ENCODE peak calls at places on chromosomes 16 and 17, in seven cellular contexts. W is fibroblast of mammary gland; Y is activated B cell treated with CpG ODN at 0.5 μM for 24 hours; P is fibroblast of the conjunctiva; B is stimulated activated CD4-positive, alpha-beta T cell treated with anti-CD3 and anti-CD28 coated beads, Interleukin-1b, Interleukin-23, amount 100 ng/mL, for 1 hour; Z is G401; E is WERI-Rb-1. K is an unnamed sample.

GRCh38 chr16:87829988-87830672 is 39.2 kb downstream of the SLC7A5 start:
- DNase-seq in W (no peak), Y (no peak), P (no peak), B (no peak), Z (no peak), E (no peak), K (no peak)

GRCh38 chr17:62965149-62965648 is 836 bp upstream of the TANC2 start:
- DNase-seq in W (peak; percentile 63), Y (no peak), P (no peak), B (no peak), Z (peak; percentile 9), E (no peak), K (no peak)

GRCh38 chr17:17541640-17542001 is 45.4 kb upstream of the RASD1 start:
- DNase-seq in W (no peak), Y (no peak), P (no peak), B (no peak), Z (no peak), E (no peak), K (no peak)

GRCh38 chr16:67284699-67285646 is 5.6 kb downstream of the PLEKHG4 start:
- DNase-seq in W (peak; percentile 18), Y (no peak), P (no peak), B (no peak), Z (peak; percentile 78), E (peak; percentile 60), K (no peak)

GRCh38 chr17:32349503-32349853 is 479 bp upstream of the ZNF207 start:
- DNase-seq in W (peak; percentile 19), Y (no peak), P (no peak), B (no peak), Z (no peak), E (peak; percentile 23), K (no peak)

GRCh38 chr17:17044846-17045561 is 2.7 kb downstream of the MPRIP start:
- DNase-seq in W (peak; percentile 71), Y (peak; percentile 17), P (no peak), B (no peak), Z (peak; percentile 46), E (peak; percentile 77), K (peak; percentile 76)

GRCh38 chr16:58426095-58426494 is 33.8 kb downstream of the GINS3 start:
- DNase-seq in W (no peak), Y (no peak), P (no peak), B (no peak), Z (no peak), E (no peak), K (peak; percentile 93)

GRCh38 chr17:6526362-6527152 is 29.8 kb downstream of the PITPNM3 start:
- DNase-seq in W (peak; percentile 24), Y (no peak), P (no peak), B (no peak), Z (peak; percentile 94), E (no peak), K (no peak)

GRCh38 chr17:16273929-16274339 is 56.9 kb downstream of the PIGL start:
- DNase-seq in W (peak; percentile 29), Y (no peak), P (no peak), B (no peak), Z (no peak), E (no peak), K (no peak)

GRCh38 chr17:48577946-48578615 is at the start of gene HOXB4:
- DNase-seq in W (peak; percentile 77), Y (peak; percentile 42), P (no peak), B (peak; percentile 42), Z (no peak), E (peak; percentile 70), K (peak; percentile 77)

GRCh38 chr17:32120086-32120485 is 22.2 kb upstream of the RHOT1 start:
- DNase-seq in W (no peak), Y (no peak), P (no peak), B (no peak), Z (no peak), E (peak; percentile 33), K (no peak)

GRCh38 chr17:76427457-76428231 is 25.3 kb downstream of the UBE2O start:
- DNase-seq in W (peak; percentile 65), Y (no peak), P (peak; percentile 37), B (no peak), Z (no peak), E (no peak), K (no peak)

GRCh38 chr17:3838206-3838605 is 7.8 kb downstream of the NCBP3 start:
- DNase-seq in W (no peak), Y (no peak), P (no peak), B (no peak), Z (no peak), E (no peak), K (no peak)

GRCh38 chr16:47833771-47834170 is 322.0 kb downstream of the ABCC12 start:
- DNase-seq in W (no peak), Y (no peak), P (no peak), B (no peak), Z (no peak), E (no peak), K (no peak)

GRCh38 chr17:64443086-64443760 is 5.7 kb upstream of the MILR1 start:
- DNase-seq in W (no peak), Y (no peak), P (no peak), B (no peak), Z (no peak), E (no peak), K (no peak)

GRCh38 chr16:54846761-54847160 is 83.9 kb upstream of the IRX5 start:
- DNase-seq in W (no peak), Y (no peak), P (no peak), B (no peak), Z (no peak), E (no peak), K (no peak)

GRCh38 chr16:84979516-84979915 is 31.8 kb downstream of the ZDHHC7 start:
- DNase-seq in W (peak; percentile 48), Y (no peak), P (no peak), B (no peak), Z (no peak), E (no peak), K (no peak)

GRCh38 chr16:75457485-75458021 is 6.9 kb downstream of the TMEM170A start:
- DNase-seq in W (no peak), Y (no peak), P (no peak), B (no peak), Z (no peak), E (no peak), K (no peak)

GRCh38 chr17:6496116-6496481 is 51.8 kb downstream of the PIMREG start:
- DNase-seq in W (no peak), Y (no peak), P (no peak), B (no peak), Z (no peak), E (peak; percentile 90), K (no peak)

GRCh38 chr16:83923581-83924365 is 24.9 kb downstream of the MLYCD start:
- DNase-seq in W (no peak), Y (no peak), P (no peak), B (no peak), Z (no peak), E (no peak), K (no peak)

GRCh38 chr17:56762144-56762543 is 71.6 kb downstream of the C17orf67 start:
- DNase-seq in W (no peak), Y (no peak), P (no peak), B (no peak), Z (no peak), E (no peak), K (no peak)

GRCh38 chr17:41464682-41465081 is 2.5 kb downstream of the KRT32 start:
- DNase-seq in W (peak; percentile 86), Y (no peak), P (peak; percentile 68), B (no peak), Z (no peak), E (no peak), K (no peak)

GRCh38 chr16:19127674-19128131 is 13.9 kb downstream of the ITPRIPL2 start:
- DNase-seq in W (no peak), Y (no peak), P (no peak), B (no peak), Z (no peak), E (no peak), K (no peak)

GRCh38 chr17:27622160-27622559 is 8.8 kb upstream of the LGALS9 start:
- DNase-seq in W (no peak), Y (no peak), P (no peak), B (no peak), Z (no peak), E (no peak), K (no peak)

GRCh38 chr16:49550666-49551065 is 177.1 kb downstream of the C16orf78 start:
- DNase-seq in W (no peak), Y (no peak), P (no peak), B (no peak), Z (no peak), E (no peak), K (no peak)

GRCh38 chr16:83806036-83806435 is 1.7 kb upstream of the HSBP1 start:
- DNase-seq in W (no peak), Y (no peak), P (no peak), B (no peak), Z (no peak), E (no peak), K (peak; percentile 32)

GRCh38 chr17:41547921-41548843 is 20.1 kb upstream of the KRT19 start:
- DNase-seq in W (peak; percentile 98), Y (no peak), P (peak; percentile 88), B (peak; percentile 40), Z (no peak), E (no peak), K (no peak)

GRCh38 chr16:53434436-53435065 is at the start of gene RBL2:
- DNase-seq in W (peak; percentile 15), Y (peak; percentile 82), P (no peak), B (peak; percentile 59), Z (peak; percentile 77), E (peak; percentile 80), K (peak; percentile 32)

GRCh38 chr17:33260638-33261037 is 32.5 kb downstream of the ASIC2 start:
- DNase-seq in W (no peak), Y (no peak), P (no peak), B (no peak), Z (no peak), E (no peak), K (no peak)

GRCh38 chr16:85570735-85571562 is 42.2 kb upstream of the GSE1 start:
- DNase-seq in W (no peak), Y (peak; percentile 43), P (no peak), B (no peak), Z (no peak), E (no peak), K (peak; percentile 97)

GRCh38 chr16:1078579-1079021 is 6.1 kb downstream of the SSTR5 start:
- DNase-seq in W (peak; percentile 53), Y (no peak), P (no peak), B (no peak), Z (no peak), E (peak; percentile 86), K (no peak)

GRCh38 chr17:42049834-42050359 is 504 bp downstream of the C17orf113 start:
- DNase-seq in W (no peak), Y (no peak), P (no peak), B (no peak), Z (peak; percentile 37), E (no peak), K (no peak)

GRCh38 chr17:65401581-65401980 is 159.9 kb downstream of the AXIN2 start:
- DNase-seq in W (no peak), Y (no peak), P (no peak), B (no peak), Z (no peak), E (no peak), K (no peak)